ENCODE peak calls at places on chromosome 4, in nine cellular contexts. Z, L, C, Q, P, A, W, M and N are unnamed samples.

GRCh38 chr4:108054025-108054424 is 64.3 kb downstream of the HADH start:
- DNase-seq in Z (no peak), L (no peak), C (no peak), Q (no peak), P (no peak), A (no peak), W (no peak), M (no peak), N (no peak)

GRCh38 chr4:82371398-82371972 is 2.3 kb downstream of the HNRNPD start:
- DNase-seq in Z (no peak), L (no peak), C (no peak), Q (no peak), P (peak), A (peak), W (no peak), M (no peak), N (no peak)

GRCh38 chr4:8762951-8763735 is 108.5 kb downstream of the HMX1 start:
- DNase-seq in Z (no peak), L (no peak), C (no peak), Q (peak), P (no peak), A (no peak), W (no peak), M (no peak), N (no peak)

GRCh38 chr4:3700736-3701135 is 65.4 kb upstream of the ADRA2C start:
- DNase-seq in Z (no peak), L (no peak), C (no peak), Q (no peak), P (no peak), A (no peak), W (no peak), M (no peak), N (no peak)

GRCh38 chr4:3335982-3336381 is 43.2 kb downstream of the RGS12 start:
- DNase-seq in Z (no peak), L (no peak), C (no peak), Q (no peak), P (no peak), A (no peak), W (no peak), M (no peak), N (no peak)

GRCh38 chr4:187304131-187304530 is 580.5 kb upstream of the FAT1 start:
- DNase-seq in Z (no peak), L (no peak), C (no peak), Q (no peak), P (no peak), A (no peak), W (no peak), M (no peak), N (no peak)

GRCh38 chr4:122603156-122603574 is 17.7 kb downstream of the IL21 start:
- DNase-seq in Z (no peak), L (no peak), C (no peak), Q (no peak), P (no peak), A (no peak), W (no peak), M (no peak), N (no peak)

GRCh38 chr4:182478475-182478874 is 235.3 kb downstream of the TENM3 start:
- DNase-seq in Z (no peak), L (no peak), C (peak), Q (no peak), P (peak), A (peak), W (no peak), M (no peak), N (no peak)

GRCh38 chr4:146520894-146521542 is 722 bp downstream of the SLC10A7 start:
- DNase-seq in Z (no peak), L (no peak), C (peak), Q (no peak), P (peak), A (peak), W (no peak), M (peak), N (no peak)

GRCh38 chr4:182807346-182807745 is 109.8 kb downstream of the DCTD start:
- DNase-seq in Z (no peak), L (no peak), C (no peak), Q (no peak), P (no peak), A (no peak), W (no peak), M (no peak), N (no peak)

GRCh38 chr4:5435823-5436222 is 272.5 kb downstream of the EVC2 start:
- DNase-seq in Z (no peak), L (no peak), C (no peak), Q (peak), P (no peak), A (no peak), W (no peak), M (no peak), N (no peak)

GRCh38 chr4:66681962-66682361 is 863.3 kb downstream of the CENPC start:
- DNase-seq in Z (no peak), L (no peak), C (no peak), Q (no peak), P (no peak), A (no peak), W (no peak), M (no peak), N (no peak)

GRCh38 chr4:57085278-57085677 is 24.9 kb downstream of the IGFBP7 start:
- DNase-seq in Z (no peak), L (no peak), C (no peak), Q (no peak), P (no peak), A (no peak), W (no peak), M (no peak), N (no peak)

GRCh38 chr4:8082517-8083055 is 76.0 kb downstream of the ABLIM2 start:
- DNase-seq in Z (no peak), L (no peak), C (no peak), Q (no peak), P (no peak), A (no peak), W (no peak), M (no peak), N (no peak)

GRCh38 chr4:166252487-166253402 is 379.7 kb downstream of the TLL1 start:
- DNase-seq in Z (no peak), L (no peak), C (peak), Q (no peak), P (peak), A (peak), W (no peak), M (peak), N (no peak)

GRCh38 chr4:84622959-84623358 is 40.0 kb downstream of the CDS1 start:
- DNase-seq in Z (no peak), L (no peak), C (no peak), Q (no peak), P (no peak), A (no peak), W (no peak), M (no peak), N (no peak)

GRCh38 chr4:129822708-129823504 is 727.0 kb downstream of the C4orf33 start:
- DNase-seq in Z (no peak), L (peak), C (peak), Q (no peak), P (peak), A (no peak), W (no peak), M (peak), N (no peak)

GRCh38 chr4:101005659-101006058 is 341.7 kb downstream of the PPP3CA start:
- DNase-seq in Z (no peak), L (no peak), C (no peak), Q (no peak), P (no peak), A (no peak), W (no peak), M (no peak), N (no peak)

GRCh38 chr4:121308828-121309227 is 72.0 kb downstream of the QRFPR start:
- DNase-seq in Z (no peak), L (no peak), C (no peak), Q (no peak), P (no peak), A (no peak), W (no peak), M (no peak), N (no peak)

GRCh38 chr4:121308328-121308663 is 72.5 kb downstream of the QRFPR start:
- DNase-seq in Z (no peak), L (no peak), C (no peak), Q (no peak), P (no peak), A (peak), W (no peak), M (no peak), N (no peak)

GRCh38 chr4:121306932-121307331 is 73.9 kb downstream of the QRFPR start:
- DNase-seq in Z (no peak), L (no peak), C (no peak), Q (no peak), P (no peak), A (no peak), W (no peak), M (no peak), N (no peak)

GRCh38 chr4:121304843-121305348 is 75.9 kb downstream of the QRFPR start:
- DNase-seq in Z (no peak), L (no peak), C (no peak), Q (no peak), P (no peak), A (no peak), W (no peak), M (no peak), N (no peak)

DNA sequence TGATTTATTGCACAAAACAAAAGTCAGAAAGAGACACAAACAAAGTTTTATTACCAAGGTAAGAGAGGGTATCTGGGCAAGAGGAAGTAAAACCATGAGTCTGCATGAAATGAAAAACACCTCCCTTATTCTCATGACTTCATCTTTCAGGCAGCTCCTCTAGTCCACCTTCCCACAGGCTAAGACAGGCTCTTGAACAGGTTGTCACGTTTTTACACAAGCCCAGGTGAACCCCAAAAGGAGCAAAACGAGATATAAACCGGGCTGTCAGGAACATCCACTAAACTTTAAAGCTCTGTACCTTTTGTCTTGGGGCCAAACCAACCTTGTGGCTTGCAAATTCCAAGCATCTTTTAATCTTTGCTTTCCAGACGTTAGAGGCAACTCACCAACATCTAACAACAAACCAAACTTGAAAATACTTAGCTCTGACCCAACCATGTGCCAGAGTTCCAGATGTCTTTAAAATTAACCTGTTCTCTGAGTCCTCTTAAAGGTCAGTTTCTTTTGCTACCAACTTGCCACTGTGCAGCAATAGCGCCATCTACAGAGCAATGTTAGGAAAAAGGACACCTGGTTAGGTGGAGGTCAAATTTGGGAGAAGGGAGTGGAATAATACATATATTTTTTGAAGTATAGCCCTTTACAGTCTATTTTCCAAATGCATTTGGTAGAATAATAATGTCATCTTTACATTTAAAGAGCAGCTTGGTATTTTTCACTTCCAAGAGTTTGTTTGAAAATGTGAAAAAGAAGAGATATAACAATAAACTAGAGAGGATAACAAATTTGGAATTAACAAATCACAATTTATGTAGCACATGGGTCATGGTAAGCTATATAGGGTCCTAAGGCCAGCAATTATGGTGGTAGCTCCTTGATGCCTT is 73.1 kb downstream of the QRFPR start:
- DNase-seq in Z (no peak), L (no peak), C (peak), Q (no peak), P (peak), A (peak), W (no peak), M (peak), N (no peak)
- TF ChIP-seq CTCF in Z (peak), L (peak), C (peak), Q (no peak), P (peak), A (peak), W (no peak), M (peak), N (peak)

GRCh38 chr4:168631241-168632151 is 134.6 kb downstream of the PALLD start:
- DNase-seq in Z (no peak), L (peak), C (peak), Q (peak), P (peak), A (peak), W (no peak), M (peak), N (peak)

GRCh38 chr4:168628251-168628650 is 131.4 kb downstream of the PALLD start:
- DNase-seq in Z (no peak), L (no peak), C (no peak), Q (no peak), P (no peak), A (no peak), W (no peak), M (no peak), N (no peak)

GRCh38 chr4:168632246-168632832 is 135.5 kb downstream of the PALLD start:
- DNase-seq in Z (no peak), L (no peak), C (peak), Q (no peak), P (no peak), A (no peak), W (no peak), M (no peak), N (no peak)

GRCh38 chr4:168629561-168629960 is 132.7 kb downstream of the PALLD start:
- DNase-seq in Z (no peak), L (no peak), C (no peak), Q (no peak), P (no peak), A (no peak), W (no peak), M (no peak), N (no peak)

DNA sequence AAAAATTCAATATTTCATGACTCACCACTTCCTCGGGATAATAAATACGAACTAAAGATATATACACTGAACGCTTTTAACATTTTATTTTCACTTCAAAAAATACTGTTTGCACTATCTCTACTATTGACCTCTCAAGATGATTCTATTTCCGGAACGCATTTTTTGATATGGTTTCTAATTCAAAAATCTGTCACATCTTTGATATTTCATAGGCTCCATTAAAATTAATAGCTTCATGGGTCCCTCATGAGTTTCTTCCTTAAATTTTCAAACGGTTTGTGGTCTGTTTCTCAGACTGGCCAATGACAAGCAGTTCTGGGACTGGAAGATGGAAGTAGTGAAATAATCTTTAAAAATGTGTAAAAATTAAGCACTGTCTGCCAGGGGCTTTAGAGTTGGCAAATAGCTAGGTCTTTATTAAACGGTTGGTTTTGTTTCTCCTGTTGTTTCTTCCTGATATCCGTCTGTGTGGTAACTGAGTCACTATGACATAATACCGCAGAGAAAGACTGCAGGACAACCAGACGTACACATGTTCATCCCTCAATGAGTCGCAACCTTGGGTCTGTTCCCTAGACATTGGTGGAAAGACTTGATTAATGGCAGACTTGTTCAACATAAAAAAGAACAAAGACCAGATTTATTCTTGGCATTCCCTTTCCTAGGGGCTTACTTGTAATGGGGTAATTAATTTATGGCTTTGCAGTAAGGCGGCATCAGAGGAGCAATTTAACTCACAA is 133.8 kb downstream of the PALLD start:
- DNase-seq in Z (no peak), L (no peak), C (no peak), Q (no peak), P (peak), A (peak), W (no peak), M (no peak), N (no peak)
- TF ChIP-seq CTCF in Z (no peak), L (no peak), C (no peak), Q (no peak), P (no peak), A (no peak), W (no peak), M (no peak), N (no peak)

GRCh38 chr4:184983660-184984356 is 34.5 kb upstream of the HELT start:
- DNase-seq in Z (peak), L (peak), C (peak), Q (no peak), P (peak), A (peak), W (no peak), M (peak), N (no peak)
- TF ChIP-seq CTCF in Z (peak), L (no peak), C (peak), Q (peak), P (peak), A (peak), W (no peak), M (peak), N (no peak)

GRCh38 chr4:889516-889915 is 42.6 kb downstream of the GAK start:
- DNase-seq in Z (no peak), L (no peak), C (no peak), Q (no peak), P (no peak), A (no peak), W (no peak), M (no peak), N (no peak)

GRCh38 chr4:892780-893179 is 39.3 kb downstream of the GAK start:
- DNase-seq in Z (no peak), L (no peak), C (no peak), Q (no peak), P (no peak), A (no peak), W (no peak), M (no peak), N (no peak)

GRCh38 chr4:893276-893994 is 38.7 kb downstream of the GAK start:
- DNase-seq in Z (no peak), L (no peak), C (no peak), Q (no peak), P (no peak), A (no peak), W (no peak), M (no peak), N (no peak)

GRCh38 chr4:890036-890695 is 42.0 kb downstream of the GAK start:
- DNase-seq in Z (no peak), L (no peak), C (no peak), Q (no peak), P (no peak), A (no peak), W (no peak), M (no peak), N (no peak)

DNA sequence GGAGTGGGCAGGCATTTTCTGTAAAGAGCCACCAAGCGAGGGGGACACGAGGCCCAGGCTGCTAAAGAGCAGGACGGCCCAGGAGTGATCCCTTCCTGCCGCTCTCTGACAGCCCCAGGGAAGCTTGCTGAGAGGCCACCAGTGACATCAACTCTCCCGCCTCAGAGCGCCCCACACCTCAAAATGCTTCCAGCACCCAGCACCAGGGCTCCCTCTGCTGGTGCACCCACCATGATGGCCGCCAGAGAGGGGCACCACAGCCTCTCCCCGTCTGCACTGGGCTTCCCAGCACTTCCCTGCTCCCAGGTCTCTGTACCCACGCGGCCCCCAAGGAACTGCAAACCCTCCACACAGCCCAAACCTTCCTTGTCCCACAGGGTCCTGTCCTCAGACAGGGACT is 40.4 kb downstream of the GAK start:
- DNase-seq in Z (no peak), L (no peak), C (peak), Q (no peak), P (no peak), A (no peak), W (no peak), M (peak), N (no peak)
- TF ChIP-seq CTCF in Z (no peak), L (no peak), C (peak), Q (no peak), P (no peak), A (peak), W (no peak), M (peak), N (peak)

GRCh38 chr4:190019023-190019858 is 7.8 kb downstream of the FRG2 start:
- DNase-seq in Z (no peak), L (no peak), C (no peak), Q (no peak), P (no peak), A (peak), W (no peak), M (no peak), N (no peak)

GRCh38 chr4:190015538-190016368 is 11.3 kb downstream of the FRG2 start:
- DNase-seq in Z (no peak), L (no peak), C (no peak), Q (no peak), P (no peak), A (peak), W (no peak), M (no peak), N (no peak)

GRCh38 chr4:190016369-190017289 is 10.4 kb downstream of the FRG2 start:
- DNase-seq in Z (no peak), L (no peak), C (no peak), Q (no peak), P (no peak), A (peak), W (no peak), M (no peak), N (no peak)

GRCh38 chr4:190017357-190018200 is 9.5 kb downstream of the FRG2 start:
- DNase-seq in Z (no peak), L (no peak), C (no peak), Q (no peak), P (no peak), A (peak), W (no peak), M (no peak), N (no peak)

DNA sequence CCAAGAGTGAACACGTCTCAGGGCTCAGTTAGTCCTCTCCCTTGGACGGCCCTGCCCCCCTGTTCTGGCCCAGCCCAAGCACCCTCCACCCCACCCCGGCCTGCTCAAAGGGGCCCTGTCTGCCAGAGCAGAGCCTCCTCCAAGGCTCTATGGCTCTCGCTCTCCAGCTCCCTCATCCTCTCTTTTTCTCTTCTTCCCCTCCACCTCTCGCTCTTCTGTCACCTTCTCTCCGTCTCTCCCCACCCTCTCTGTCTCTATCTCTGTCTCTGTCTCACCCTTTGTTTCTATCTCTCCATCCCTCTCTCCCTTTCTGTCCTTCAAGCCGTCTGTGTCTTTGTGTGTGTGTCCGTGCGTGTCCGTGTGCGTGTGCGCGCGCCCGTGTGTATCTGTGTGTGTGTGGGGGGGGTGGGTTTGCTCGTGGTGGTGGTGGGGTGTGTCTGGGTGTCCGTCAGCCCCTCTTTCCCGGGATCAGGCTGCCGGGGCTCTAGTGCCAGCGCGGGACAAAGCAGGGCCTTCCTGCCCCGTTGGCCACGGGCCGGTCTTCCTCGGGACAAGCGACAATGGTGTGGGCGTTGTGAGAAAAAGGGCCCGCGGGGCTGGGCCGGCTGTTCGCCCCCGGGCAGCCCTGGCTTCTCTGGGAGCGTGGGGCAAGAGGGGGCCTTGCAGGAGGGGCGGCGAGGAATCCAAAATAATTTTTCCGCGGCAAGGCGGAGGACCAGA is 8.7 kb downstream of the FRG2 start:
- DNase-seq in Z (no peak), L (no peak), C (no peak), Q (no peak), P (no peak), A (peak), W (no peak), M (no peak), N (no peak)
- TF ChIP-seq CTCF in Z (no peak), L (no peak), C (no peak), Q (no peak), P (no peak), A (no peak), W (no peak), M (no peak), N (no peak)

GRCh38 chr4:97987019-97987648 is 156.1 kb downstream of the STPG2 start:
- DNase-seq in Z (no peak), L (no peak), C (peak), Q (no peak), P (peak), A (no peak), W (no peak), M (no peak), N (no peak)
- TF ChIP-seq CTCF in Z (peak), L (no peak), C (peak), Q (peak), P (peak), A (peak), W (no peak), M (peak), N (peak)